ENCODE peak calls at places on chromosomes 12 and 14, in seven cellular contexts. One of them, this sample, is unnamed.

GRCh38 chr14:61512508-61512907 is 182.8 kb upstream of the HIF1A start:
- DNase-seq in HFF-Myc: no peak
- DNase-seq in NCI-H446: no peak
- DNase-seq in CD4-positive, alpha-beta T cell: no peak
- DNase-seq in iris pigment epithelial cell: peak
- DNase-seq in GM23248: peak
- DNase-seq in K562: no peak
- DNase-seq in this sample: no peak

GRCh38 chr12:60106207-60106606 is 510.4 kb downstream of the SLC16A7 start:
- DNase-seq in HFF-Myc: peak
- DNase-seq in NCI-H446: no peak
- DNase-seq in CD4-positive, alpha-beta T cell: no peak
- DNase-seq in iris pigment epithelial cell: peak
- DNase-seq in GM23248: peak
- DNase-seq in K562: no peak
- DNase-seq in this sample: no peak

GRCh38 chr12:31238764-31239387 is 87.1 kb downstream of the SINHCAF start:
- DNase-seq in HFF-Myc: no peak
- DNase-seq in NCI-H446: peak
- DNase-seq in CD4-positive, alpha-beta T cell: peak
- DNase-seq in iris pigment epithelial cell: peak
- DNase-seq in GM23248: peak
- DNase-seq in K562: peak
- DNase-seq in this sample: no peak

GRCh38 chr14:72941286-72941985 is 15.2 kb downstream of the DCAF4 start:
- DNase-seq in HFF-Myc: no peak
- DNase-seq in NCI-H446: no peak
- DNase-seq in CD4-positive, alpha-beta T cell: no peak
- DNase-seq in iris pigment epithelial cell: no peak
- DNase-seq in GM23248: no peak
- DNase-seq in K562: no peak
- DNase-seq in this sample: no peak

GRCh38 chr12:48004039-48004940 is at the start of gene COL2A1:
- DNase-seq in HFF-Myc: no peak
- DNase-seq in NCI-H446: no peak
- DNase-seq in CD4-positive, alpha-beta T cell: no peak
- DNase-seq in iris pigment epithelial cell: peak
- DNase-seq in GM23248: peak
- DNase-seq in K562: no peak
- DNase-seq in this sample: no peak

GRCh38 chr14:85583311-85583710 is 53.4 kb downstream of the FLRT2 start:
- DNase-seq in HFF-Myc: no peak
- DNase-seq in NCI-H446: no peak
- DNase-seq in CD4-positive, alpha-beta T cell: no peak
- DNase-seq in iris pigment epithelial cell: no peak
- DNase-seq in GM23248: no peak
- DNase-seq in K562: no peak
- DNase-seq in this sample: no peak

GRCh38 chr12:49021292-49021915 is 2.8 kb upstream of the PRKAG1 start:
- DNase-seq in HFF-Myc: no peak
- DNase-seq in NCI-H446: no peak
- DNase-seq in CD4-positive, alpha-beta T cell: no peak
- DNase-seq in iris pigment epithelial cell: no peak
- DNase-seq in GM23248: no peak
- DNase-seq in K562: no peak
- DNase-seq in this sample: no peak

GRCh38 chr12:105036937-105037649 is 47.2 kb downstream of the ALDH1L2 start:
- DNase-seq in HFF-Myc: no peak
- DNase-seq in NCI-H446: no peak
- DNase-seq in CD4-positive, alpha-beta T cell: no peak
- DNase-seq in iris pigment epithelial cell: peak
- DNase-seq in GM23248: no peak
- DNase-seq in K562: no peak
- DNase-seq in this sample: no peak

GRCh38 chr12:65878540-65878939 is 54.3 kb downstream of the HMGA2 start:
- DNase-seq in HFF-Myc: no peak
- DNase-seq in NCI-H446: no peak
- DNase-seq in CD4-positive, alpha-beta T cell: no peak
- DNase-seq in iris pigment epithelial cell: no peak
- DNase-seq in GM23248: peak
- DNase-seq in K562: no peak
- DNase-seq in this sample: no peak

GRCh38 chr12:105025890-105026289 is 39.8 kb downstream of the NOPCHAP1 start:
- DNase-seq in HFF-Myc: no peak
- DNase-seq in NCI-H446: peak
- DNase-seq in CD4-positive, alpha-beta T cell: no peak
- DNase-seq in iris pigment epithelial cell: peak
- DNase-seq in GM23248: peak
- DNase-seq in K562: no peak
- DNase-seq in this sample: no peak

GRCh38 chr14:75003250-75004027 is 718 bp downstream of the EIF2B2 start:
- DNase-seq in HFF-Myc: no peak
- DNase-seq in NCI-H446: no peak
- DNase-seq in CD4-positive, alpha-beta T cell: no peak
- DNase-seq in iris pigment epithelial cell: no peak
- DNase-seq in GM23248: peak
- DNase-seq in K562: no peak
- DNase-seq in this sample: no peak

GRCh38 chr12:95551913-95552516 is 739 bp upstream of the USP44 start:
- DNase-seq in HFF-Myc: no peak
- DNase-seq in NCI-H446: no peak
- DNase-seq in CD4-positive, alpha-beta T cell: no peak
- DNase-seq in iris pigment epithelial cell: no peak
- DNase-seq in GM23248: no peak
- DNase-seq in K562: no peak
- DNase-seq in this sample: no peak

GRCh38 chr12:51082561-51083139 is 746 bp downstream of the CSRNP2 start:
- DNase-seq in HFF-Myc: no peak
- DNase-seq in NCI-H446: peak
- DNase-seq in CD4-positive, alpha-beta T cell: no peak
- DNase-seq in iris pigment epithelial cell: peak
- DNase-seq in GM23248: peak
- DNase-seq in K562: no peak
- DNase-seq in this sample: no peak

GRCh38 chr12:14619731-14620501 is 52.2 kb upstream of the PLBD1 start:
- DNase-seq in HFF-Myc: no peak
- DNase-seq in NCI-H446: no peak
- DNase-seq in CD4-positive, alpha-beta T cell: no peak
- DNase-seq in iris pigment epithelial cell: no peak
- DNase-seq in GM23248: no peak
- DNase-seq in K562: no peak
- DNase-seq in this sample: no peak

GRCh38 chr14:45198551-45198950 is 54.5 kb downstream of the MIS18BP1 start:
- DNase-seq in HFF-Myc: no peak
- DNase-seq in NCI-H446: no peak
- DNase-seq in CD4-positive, alpha-beta T cell: no peak
- DNase-seq in iris pigment epithelial cell: peak
- DNase-seq in GM23248: peak
- DNase-seq in K562: no peak
- DNase-seq in this sample: no peak

GRCh38 chr14:23121401-23121800 is 2.3 kb upstream of the CEBPE start:
- DNase-seq in HFF-Myc: no peak
- DNase-seq in NCI-H446: no peak
- DNase-seq in CD4-positive, alpha-beta T cell: no peak
- DNase-seq in iris pigment epithelial cell: peak
- DNase-seq in GM23248: peak
- DNase-seq in K562: no peak
- DNase-seq in this sample: no peak

GRCh38 chr14:64704743-64705405 is 650 bp downstream of the PLEKHG3 start:
- DNase-seq in HFF-Myc: no peak
- DNase-seq in NCI-H446: peak
- DNase-seq in CD4-positive, alpha-beta T cell: no peak
- DNase-seq in iris pigment epithelial cell: no peak
- DNase-seq in GM23248: peak
- DNase-seq in K562: peak
- DNase-seq in this sample: no peak

GRCh38 chr12:12333980-12334709 is 15.9 kb downstream of the MANSC1 start:
- DNase-seq in HFF-Myc: no peak
- DNase-seq in NCI-H446: peak
- DNase-seq in CD4-positive, alpha-beta T cell: peak
- DNase-seq in iris pigment epithelial cell: peak
- DNase-seq in GM23248: peak
- DNase-seq in K562: peak
- DNase-seq in this sample: peak

GRCh38 chr12:108338915-108339657 is at the start of gene CMKLR1:
- DNase-seq in HFF-Myc: no peak
- DNase-seq in NCI-H446: no peak
- DNase-seq in CD4-positive, alpha-beta T cell: no peak
- DNase-seq in iris pigment epithelial cell: no peak
- DNase-seq in GM23248: peak
- DNase-seq in K562: peak
- DNase-seq in this sample: no peak

GRCh38 chr14:70013269-70013873 is 134.2 kb downstream of the SMOC1 start:
- DNase-seq in HFF-Myc: no peak
- DNase-seq in NCI-H446: peak
- DNase-seq in CD4-positive, alpha-beta T cell: no peak
- DNase-seq in iris pigment epithelial cell: peak
- DNase-seq in GM23248: peak
- DNase-seq in K562: peak
- DNase-seq in this sample: no peak

GRCh38 chr14:56796259-56796658 is 14.0 kb downstream of the OTX2 start:
- DNase-seq in HFF-Myc: no peak
- DNase-seq in NCI-H446: no peak
- DNase-seq in CD4-positive, alpha-beta T cell: no peak
- DNase-seq in iris pigment epithelial cell: no peak
- DNase-seq in GM23248: no peak
- DNase-seq in K562: no peak
- DNase-seq in this sample: no peak

This sample was measured in T-helper 22 cell.